ENCODE peak calls at places on chromosomes 4 and X, in seven cellular contexts. S is IMR-90, U is H1, O is HepG2, C is A549, V is HCT116, Y is GM12878. G is an unnamed sample.

GRCh38 chr4:92317047-92317446 is 13.3 kb downstream of the GRID2 start:
- DNase-seq in S (no peak), U (no peak), O (no peak), C (no peak), V (no peak), Y (no peak), G (no peak)

GRCh38 chr4:5215321-5215720 is 164.0 kb downstream of the STK32B start:
- DNase-seq in S (no peak), U (no peak), O (no peak), C (no peak), V (no peak), Y (no peak), G (no peak)

GRCh38 chrX:134936542-134936941 is 54.2 kb upstream of the SMIM10 start:
- DNase-seq in S (peak), U (no peak), O (peak), C (peak), V (no peak), Y (no peak), G (no peak)

GRCh38 chr4:153188966-153189801 is 15.1 kb upstream of the TRIM2 start:
- DNase-seq in S (peak), U (no peak), O (no peak), C (no peak), V (no peak), Y (no peak), G (no peak)

GRCh38 chr4:154416183-154416543 is 75.4 kb downstream of the DCHS2 start:
- DNase-seq in S (no peak), U (no peak), O (peak), C (peak), V (no peak), Y (no peak), G (peak)

GRCh38 chrX:36957425-36958328 is 50.5 kb upstream of the FAM47C start:
- DNase-seq in S (no peak), U (no peak), O (no peak), C (peak), V (no peak), Y (no peak), G (peak)

GRCh38 chr4:145847764-145848163 is 90.9 kb downstream of the ZNF827 start:
- DNase-seq in S (no peak), U (no peak), O (no peak), C (no peak), V (no peak), Y (no peak), G (no peak)

GRCh38 chr4:2837904-2838496 is 5.6 kb upstream of the ADD1 start:
- DNase-seq in S (peak), U (no peak), O (no peak), C (no peak), V (no peak), Y (no peak), G (peak)

GRCh38 chr4:7124643-7125442 is 57.0 kb upstream of the GRPEL1 start:
- DNase-seq in S (peak), U (no peak), O (peak), C (peak), V (no peak), Y (no peak), G (no peak)

GRCh38 chr4:140450352-140450751 is 22.9 kb upstream of the CLGN start:
- DNase-seq in S (no peak), U (no peak), O (no peak), C (no peak), V (no peak), Y (no peak), G (no peak)
- TF ChIP-seq RAD21 in S (no peak), U (no peak), O (no peak), C (no peak), V (no peak), Y (no peak), G (no peak)

GRCh38 chrX:116290359-116290758 is 119.8 kb downstream of the AGTR2 start:
- DNase-seq in S (no peak), U (no peak), O (no peak), C (no peak), V (no peak), Y (no peak), G (no peak)
- TF ChIP-seq RAD21 in S (no peak), U (no peak), O (no peak), C (no peak), V (no peak), Y (no peak), G (no peak)

GRCh38 chrX:52934704-52935468 is 23.4 kb downstream of the FAM156A start:
- DNase-seq in S (peak), U (peak), O (peak), C (peak), V (peak), Y (peak), G (peak)

GRCh38 chrX:52933213-52933612 is 25.1 kb downstream of the FAM156A start:
- DNase-seq in S (no peak), U (no peak), O (no peak), C (no peak), V (no peak), Y (no peak), G (no peak)

GRCh38 chrX:52933976-52934703 is 24.2 kb downstream of the FAM156A start:
- DNase-seq in S (no peak), U (no peak), O (no peak), C (no peak), V (no peak), Y (no peak), G (no peak)
- TF ChIP-seq RAD21 in S (no peak), U (no peak), O (no peak), C (no peak), V (no peak), Y (no peak), G (no peak)

GRCh38 chr4:96352051-96352517 is 512.2 kb downstream of the PDHA2 start:
- DNase-seq in S (no peak), U (no peak), O (peak), C (peak), V (peak), Y (no peak), G (peak)
- TF ChIP-seq RAD21 in S (no peak), U (peak), O (no peak), C (no peak), V (peak), Y (peak), G (peak)

DNA sequence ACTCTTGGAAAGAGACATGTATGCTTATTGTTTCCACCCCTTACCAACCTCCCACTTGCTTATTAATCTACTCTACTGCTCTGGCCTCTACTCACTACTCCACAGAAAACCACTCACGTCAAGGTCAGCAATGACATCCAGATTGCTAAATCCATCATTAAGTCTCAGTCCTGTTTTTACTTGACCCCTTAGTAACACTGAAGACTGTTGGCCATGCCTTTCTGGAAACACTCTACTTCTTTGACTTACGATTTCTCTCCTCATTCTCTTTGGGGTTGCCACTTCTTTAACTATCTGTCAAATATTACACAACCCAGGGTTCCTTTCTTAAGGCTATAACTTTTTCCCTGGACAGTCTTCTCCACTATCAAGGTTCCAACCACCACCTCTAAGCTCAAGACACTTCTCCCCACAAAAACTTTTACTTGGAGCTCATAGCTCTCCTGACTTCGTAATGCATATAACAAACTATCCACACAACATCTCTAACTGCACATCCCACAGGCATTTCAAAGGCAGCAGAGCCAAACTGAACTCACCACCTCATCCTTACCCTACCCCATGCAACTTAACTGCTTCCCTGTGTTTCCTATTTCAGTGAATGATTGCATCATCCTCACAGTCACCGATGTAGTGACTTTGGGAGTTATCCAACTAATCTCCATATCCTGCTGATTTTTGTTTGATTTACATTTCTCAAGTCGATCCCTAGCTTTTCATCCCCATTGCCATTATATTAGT is 15.8 kb upstream of the MAGEA4 start:
- DNase-seq in S (peak), U (no peak), O (no peak), C (peak), V (no peak), Y (no peak), G (no peak)
- TF ChIP-seq RAD21 in S (no peak), U (no peak), O (no peak), C (no peak), V (no peak), Y (no peak), G (no peak)

GRCh38 chr4:56662782-56663468 is 18.2 kb downstream of the HOPX start:
- DNase-seq in S (no peak), U (peak), O (no peak), C (no peak), V (no peak), Y (no peak), G (no peak)
- TF ChIP-seq RAD21 in S (no peak), U (no peak), O (no peak), C (no peak), V (no peak), Y (no peak), G (no peak)